ENCODE peak calls at places on chromosomes 12 and 14, in nine cellular contexts. Q, V, L, A, W, R, B, Z and J are unnamed samples.

GRCh38 chr12:128089961-128090360 is 177.0 kb upstream of the TMEM132C start:
- DNase-seq in Q (no peak), V (no peak), L (no peak), A (no peak), W (no peak), R (no peak), B (no peak), Z (no peak), J (no peak)

GRCh38 chr12:51897181-51897580 is 9.3 kb downstream of the ANKRD33 start:
- DNase-seq in Q (no peak), V (no peak), L (no peak), A (no peak), W (peak), R (no peak), B (no peak), Z (no peak), J (no peak)

GRCh38 chr14:82313889-82314288 is 780.2 kb upstream of the SEL1L start:
- DNase-seq in Q (no peak), V (peak), L (no peak), A (no peak), W (no peak), R (no peak), B (no peak), Z (no peak), J (no peak)

GRCh38 chr12:31326689-31327659 is 1.0 kb upstream of the SINHCAF start:
- DNase-seq in Q (no peak), V (no peak), L (no peak), A (no peak), W (no peak), R (peak), B (no peak), Z (no peak), J (no peak)

GRCh38 chr14:24876009-24876690 is 173.8 kb downstream of the STXBP6 start:
- DNase-seq in Q (peak), V (no peak), L (no peak), A (no peak), W (no peak), R (no peak), B (no peak), Z (no peak), J (peak)

GRCh38 chr14:53772936-53773335 is 183.7 kb downstream of the BMP4 start:
- DNase-seq in Q (no peak), V (no peak), L (no peak), A (no peak), W (no peak), R (no peak), B (no peak), Z (no peak), J (no peak)

GRCh38 chr12:77079631-77080030 is 14.3 kb upstream of the E2F7 start:
- DNase-seq in Q (no peak), V (no peak), L (no peak), A (no peak), W (no peak), R (no peak), B (no peak), Z (no peak), J (no peak)

GRCh38 chr12:12449533-12450025 is 92.7 kb downstream of the BORCS5 start:
- DNase-seq in Q (no peak), V (peak), L (no peak), A (no peak), W (no peak), R (no peak), B (peak), Z (no peak), J (no peak)

GRCh38 chr12:95674631-95675030 is 115.9 kb downstream of the NTN4 start:
- DNase-seq in Q (no peak), V (peak), L (no peak), A (no peak), W (no peak), R (no peak), B (peak), Z (no peak), J (no peak)